ENCODE peak calls at places on chromosomes 3 and 15, in four cellular contexts. Q is stomach, M is heart right ventricle, R is fibroblast of lung. F is an unnamed sample.

GRCh38 chr3:161925749-161926360 is 429.2 kb downstream of the OTOL1 start:
- DNase-seq in R (peak), M (no peak), Q (no peak), F (no peak)

GRCh38 chr15:71325461-71325860 is 210.2 kb downstream of the THSD4 start:
- DNase-seq in Q (no peak), R (no peak), M (no peak), F (no peak)

GRCh38 chr15:79091204-79091867 is 756 bp upstream of the RASGRF1 start:
- DNase-seq in M (no peak), R (no peak), Q (no peak), F (no peak)

GRCh38 chr3:43117257-43117656 is 11.4 kb upstream of the POMGNT2 start:
- DNase-seq in R (no peak), M (no peak), Q (no peak), F (no peak)

GRCh38 chr3:76873509-76874242 is 166.2 kb upstream of the ROBO2 start:
- DNase-seq in Q (no peak), M (no peak), R (no peak), F (no peak)

GRCh38 chr3:10473581-10474438 is 31.6 kb downstream of the ATP2B2 start:
- DNase-seq in M (no peak), Q (no peak), R (no peak), F (no peak)

GRCh38 chr3:11721114-11721440 is 77.4 kb upstream of the VGLL4 start:
- DNase-seq in M (no peak), R (peak), Q (no peak), F (no peak)

GRCh38 chr3:5677560-5677959 is 490.1 kb downstream of the EDEM1 start:
- DNase-seq in R (no peak), M (no peak), Q (no peak), F (no peak)

GRCh38 chr15:66747223-66747622 is 45.2 kb downstream of the SMAD6 start:
- DNase-seq in Q (no peak), R (no peak), M (no peak), F (no peak)

GRCh38 chr3:153290278-153291015 is 128.4 kb downstream of the RAP2B start:
- DNase-seq in R (peak), Q (no peak), M (no peak), F (peak)

GRCh38 chr15:80673561-80674244 is 21.4 kb upstream of the ABHD17C start:
- DNase-seq in Q (no peak), M (no peak), R (no peak), F (no peak)
- TF ChIP-seq CTCF in Q (no peak), M (no peak), R (no peak), F (no peak)

GRCh38 chr3:171309906-171310359 is 150.3 kb downstream of the TNIK start:
- DNase-seq in R (peak), Q (no peak), M (no peak), F (no peak)

GRCh38 chr3:171307988-171308387 is 152.2 kb downstream of the TNIK start:
- DNase-seq in M (no peak), Q (no peak), R (no peak), F (no peak)

GRCh38 chr3:171311784-171312183 is 148.4 kb downstream of the TNIK start:
- DNase-seq in R (no peak), M (no peak), Q (no peak), F (no peak)

GRCh38 chr3:171302009-171302408 is 158.2 kb downstream of the TNIK start:
- DNase-seq in R (no peak), M (no peak), Q (no peak), F (no peak)

DNA sequence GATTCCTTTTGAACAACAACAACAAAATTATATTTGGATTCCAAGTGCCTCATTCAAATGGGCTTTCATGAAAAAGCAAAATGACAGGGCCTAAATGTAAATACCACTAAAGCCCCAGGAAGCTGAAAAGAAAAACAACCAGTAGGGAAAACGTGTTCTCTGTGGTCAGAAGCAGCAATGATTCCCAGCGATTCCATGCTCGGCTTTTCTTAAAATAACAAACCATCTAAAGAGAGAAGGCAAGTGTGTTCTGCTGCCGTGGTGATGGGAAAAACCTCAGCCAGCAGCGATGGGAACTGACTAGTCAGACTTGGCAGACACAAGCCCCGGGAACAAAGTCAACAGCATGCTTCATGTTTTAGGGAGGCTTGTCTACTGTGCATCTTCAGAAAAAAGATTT is 153.6 kb downstream of the TNIK start:
- DNase-seq in M (peak), R (peak), Q (peak), F (no peak)
- H3K4me3 ChIP-seq in M (peak), R (no peak), Q (no peak), F (no peak)

GRCh38 chr3:45440562-45440961 is 52.2 kb downstream of the LARS2 start:
- DNase-seq in R (no peak), Q (no peak), M (no peak), F (no peak)

GRCh38 chr3:45434996-45435395 is 46.6 kb downstream of the LARS2 start:
- DNase-seq in M (no peak), Q (no peak), R (no peak), F (no peak)

GRCh38 chr3:45441570-45442313 is 53.4 kb downstream of the LARS2 start:
- DNase-seq in M (no peak), Q (no peak), R (no peak), F (no peak)

GRCh38 chr3:45435961-45436360 is 47.6 kb downstream of the LARS2 start:
- DNase-seq in Q (no peak), R (no peak), M (no peak), F (no peak)

GRCh38 chr3:45437388-45437787 is 49.0 kb downstream of the LARS2 start:
- DNase-seq in R (peak), Q (no peak), M (no peak), F (no peak)
- TF ChIP-seq CTCF in R (no peak), Q (no peak), M (no peak), F (no peak)

GRCh38 chr3:81816473-81817260 is 55.2 kb upstream of the GBE1 start:
- DNase-seq in M (no peak), Q (no peak), R (peak), F (no peak)
- H3K4me3 ChIP-seq in M (no peak), Q (no peak), R (no peak), F (no peak)